ENCODE peak calls at places on chromosomes 6 and 20, in four cellular contexts. B is K562, L is HepG2, K is SK-N-SH. E is an unnamed sample.

GRCh38 chr6:139287868-139288267 is 3.9 kb downstream of the TXLNB start:
- DNase-seq in K (no peak), L (no peak), B (no peak), E (no peak)

GRCh38 chr20:17357238-17357637 is 130.4 kb downstream of the PCSK2 start:
- DNase-seq in L (no peak), K (no peak), B (no peak), E (no peak)

GRCh38 chr6:135972586-135972985 is 121.1 kb downstream of the PDE7B start:
- DNase-seq in K (no peak), L (no peak), B (no peak), E (no peak)

GRCh38 chr6:109472132-109472995 is 10.7 kb downstream of the ZBTB24 start:
- DNase-seq in K (no peak), L (no peak), B (no peak), E (no peak)

GRCh38 chr6:149248688-149249369 is 68.7 kb upstream of the TAB2 start:
- DNase-seq in B (no peak), L (no peak), K (no peak), E (no peak)

GRCh38 chr6:125174626-125175025 is 21.1 kb downstream of the TPD52L1 start:
- DNase-seq in L (peak; percentile 61), B (peak; percentile 67), K (no peak), E (no peak)

GRCh38 chr6:34601706-34602105 is 45.6 kb upstream of the SPDEF start:
- DNase-seq in B (no peak), K (no peak), L (no peak), E (no peak)

GRCh38 chr20:25543068-25543467 is 42.3 kb downstream of the NINL start:
- DNase-seq in B (no peak), L (peak; percentile 33), K (no peak), E (no peak)

GRCh38 chr6:36692861-36693702 is 4.5 kb upstream of the RAB44 start:
- DNase-seq in B (no peak), L (no peak), K (no peak), E (no peak)
- TF ChIP-seq FOXJ3 in B (no peak), L (no peak), K (no peak), E (no peak)

DNA sequence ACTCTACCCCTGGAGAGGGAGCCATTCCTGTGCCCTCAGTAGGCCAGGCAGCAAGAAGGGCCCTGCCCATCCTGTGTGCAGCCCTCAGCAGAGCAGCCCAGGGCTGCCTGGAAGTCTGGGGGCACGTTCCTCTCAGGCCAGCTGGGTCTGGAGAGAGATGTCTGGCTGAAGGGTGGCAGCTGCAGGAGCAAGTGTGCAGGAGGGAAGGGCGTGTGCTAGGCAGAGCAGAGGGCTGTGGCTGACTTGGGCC is 62.7 kb downstream of the NOL4L start:
- DNase-seq in B (no peak), K (peak; percentile 73), L (no peak), E (no peak)
- TF ChIP-seq FOXJ3 in B (no peak), K (peak; percentile 22), L (no peak), E (no peak)

GRCh38 chr20:58753929-58754551 is 61.4 kb downstream of the NPEPL1 start:
- DNase-seq in K (no peak), B (no peak), L (no peak), E (no peak)
- TF ChIP-seq FOXJ3 in K (no peak), B (no peak), L (no peak), E (no peak)

DNA sequence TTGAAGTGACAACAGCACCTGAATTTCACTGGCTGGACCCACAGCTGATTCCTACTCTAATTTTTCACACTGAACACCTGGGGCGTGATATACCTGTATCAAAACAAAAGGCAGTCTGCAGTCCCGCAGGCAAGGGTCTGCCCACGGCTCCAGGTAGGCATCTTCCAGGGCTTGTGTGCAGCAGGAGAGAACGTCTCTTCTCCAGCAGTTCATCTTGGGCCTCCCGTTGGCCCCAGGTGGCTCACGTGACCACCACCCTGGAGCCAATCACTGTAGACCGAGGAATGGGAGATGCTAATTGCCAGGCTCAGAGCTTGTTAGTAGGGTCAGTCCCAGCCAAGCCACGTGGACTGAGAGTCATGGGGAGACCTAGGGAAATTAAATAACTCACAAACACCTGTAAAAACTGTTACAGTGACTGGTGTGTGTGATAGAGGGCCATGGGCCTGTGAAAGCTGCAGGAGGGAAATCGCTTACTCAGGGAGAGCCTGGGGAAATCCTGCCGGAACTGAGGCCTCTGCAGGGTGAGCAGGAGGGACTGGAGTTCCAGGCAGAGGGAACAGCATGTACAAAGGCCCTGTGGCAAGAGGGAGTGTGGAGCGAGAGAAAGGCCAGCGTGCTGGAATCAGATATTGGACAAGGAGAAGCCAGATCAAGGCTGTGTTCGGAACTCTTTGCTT is 83.4 kb downstream of the EYA2 start:
- DNase-seq in K (no peak), B (no peak), L (no peak), E (no peak)
- TF ChIP-seq FOXJ3 in K (no peak), B (no peak), L (no peak), E (no peak)